ENCODE peak calls at places on chromosomes 2 and 18, in seven cellular contexts. Q, H, T, Z, L, C and E are unnamed samples. For H3K4me1, the result is how much of the 10 kb centered on the place peaks cover.

GRCh38 chr2:207256476-207257207 is 90.9 kb upstream of the KLF7 start:
- DNase-seq in Z (no peak), Q (no peak), H (no peak), C (no peak), T (peak), L (no peak), E (no peak)

GRCh38 chr2:173299764-173300163 is 54.9 kb upstream of the CDCA7 start:
- DNase-seq in C (no peak), H (no peak), Q (no peak), L (no peak), T (no peak), Z (no peak), E (no peak)

GRCh38 chr2:165675551-165675968 is 118.5 kb downstream of the GALNT3 start:
- DNase-seq in T (no peak), H (no peak), Z (no peak), L (no peak), Q (no peak), C (no peak), E (no peak)

GRCh38 chr2:53403836-53404413 is 363.7 kb upstream of the CHAC2 start:
- DNase-seq in T (peak), L (no peak), Z (no peak), C (no peak), Q (no peak), H (no peak), E (no peak)

GRCh38 chr2:224457408-224458096 is 55.6 kb upstream of the FAM124B start:
- DNase-seq in Q (no peak), C (no peak), T (no peak), Z (no peak), L (no peak), H (no peak), E (no peak)

GRCh38 chr18:80168982-80169381 is 59.9 kb downstream of the ADNP2 start:
- DNase-seq in Z (peak), Q (no peak), L (no peak), C (no peak), H (no peak), T (no peak), E (no peak)

GRCh38 chr2:29977284-29977683 is 55.9 kb upstream of the ALK start:
- DNase-seq in T (no peak), Q (no peak), Z (no peak), L (no peak), H (no peak), C (no peak), E (no peak)

GRCh38 chr2:241767464-241768250 is 9.0 kb upstream of the GAL3ST2 start:
- DNase-seq in L (no peak), Q (no peak), H (no peak), Z (no peak), T (no peak), C (no peak), E (no peak)

GRCh38 chr18:75775121-75775520 is 347.6 kb upstream of the SMIM21 start:
- DNase-seq in C (no peak), Z (no peak), H (no peak), T (no peak), Q (no peak), L (no peak), E (no peak)

GRCh38 chr2:101295895-101296294 is 12.6 kb downstream of the RNF149 start:
- DNase-seq in H (no peak), C (no peak), T (peak), Z (no peak), Q (no peak), L (no peak), E (no peak)

GRCh38 chr2:106562826-106563594 is 75.8 kb downstream of the CD8B2 start:
- DNase-seq in Z (no peak), T (no peak), L (no peak), H (no peak), Q (no peak), C (no peak), E (no peak)

GRCh38 chr18:53153281-53153680 is 813.3 kb downstream of the DCC start:
- DNase-seq in L (no peak), H (no peak), Z (no peak), T (no peak), C (no peak), Q (peak), E (no peak)
- TF ChIP-seq CTCF in L (peak), H (no peak), Z (no peak), T (no peak), C (no peak), Q (peak), E (no peak)

DNA sequence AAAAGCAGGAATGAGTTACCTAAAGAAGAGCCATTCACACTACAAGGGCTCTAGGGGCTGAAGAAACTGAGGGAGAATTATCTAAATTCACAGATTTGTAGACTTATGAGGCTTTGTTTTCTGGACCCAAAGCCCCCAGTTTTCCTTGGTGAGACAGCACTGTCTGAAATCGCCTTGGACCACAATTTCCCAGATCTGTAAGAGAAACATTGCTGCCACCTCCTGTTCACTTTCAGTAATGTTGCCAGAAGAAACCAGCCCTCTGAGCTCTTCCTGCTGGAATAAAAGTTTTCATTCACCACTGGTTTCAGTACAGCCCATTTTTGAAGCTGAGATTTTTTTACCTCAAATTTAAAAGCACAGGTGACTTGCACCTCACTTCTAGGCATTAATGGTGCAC is 169.2 kb downstream of the CDH20 start:
- DNase-seq in Q (peak), T (peak), C (peak), L (no peak), H (no peak), Z (no peak), E (no peak)
- H3K4me3 ChIP-seq in Q (no peak), T (no peak), C (no peak), L (no peak), H (no peak), Z (no peak), E (no peak)

DNA sequence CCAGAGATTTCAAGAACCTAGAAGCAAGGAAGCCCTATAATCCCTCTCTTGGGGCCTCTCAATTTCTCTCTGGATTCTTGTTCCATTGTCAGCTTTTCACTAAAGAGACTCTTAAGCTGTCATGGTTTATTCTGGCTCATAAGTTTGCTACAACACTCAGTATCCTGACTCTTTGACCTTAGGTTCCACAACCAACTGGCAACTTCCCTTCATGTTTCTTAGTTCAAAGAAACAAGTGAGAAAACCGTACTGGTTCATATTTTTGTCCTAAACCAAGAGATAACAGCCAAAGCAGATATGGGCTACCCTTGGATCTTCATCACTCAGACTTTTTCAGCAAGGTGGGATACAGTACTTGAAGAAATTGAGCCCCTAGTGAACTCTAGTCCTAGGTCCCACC is 109.9 kb upstream of the CRIM1 start:
- DNase-seq in Z (no peak), Q (no peak), T (no peak), L (no peak), H (no peak), C (no peak), E (no peak)
- H3K4me1 ChIP-seq in Z (under half), Q (under half), T (under half), L (under half), H (under half), C (under half), E (under half)

DNA sequence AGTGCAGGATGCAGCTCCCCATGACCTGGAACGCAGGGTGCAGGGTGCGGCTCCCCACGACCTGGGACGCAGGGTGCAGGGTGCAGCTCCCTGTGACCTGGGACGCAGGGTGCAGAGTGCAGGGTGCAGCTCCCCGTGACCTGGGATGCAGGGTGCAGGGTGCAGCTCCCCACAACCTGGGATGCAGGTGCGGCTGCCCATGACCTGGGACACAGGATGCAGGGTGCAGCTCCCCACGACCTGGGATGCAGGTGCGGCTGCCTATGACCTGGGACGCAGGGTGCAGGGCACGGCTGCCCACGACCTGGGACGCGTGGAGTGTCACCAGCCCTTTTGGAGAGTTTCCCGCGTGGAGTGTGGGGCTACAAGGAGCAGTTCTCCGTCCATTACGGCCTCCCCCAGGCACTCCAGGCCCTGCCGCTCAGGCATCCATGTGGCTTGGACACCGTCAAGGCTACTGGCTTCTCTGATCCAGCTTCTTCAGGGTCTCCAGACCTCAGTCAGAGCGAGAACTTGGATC is 38.7 kb downstream of the PXDN start:
- DNase-seq in C (no peak), L (no peak), Z (no peak), Q (no peak), T (no peak), H (no peak), E (no peak)
- TF ChIP-seq CTCF in C (no peak), L (no peak), Z (no peak), Q (no peak), T (no peak), H (no peak), E (no peak)

DNA sequence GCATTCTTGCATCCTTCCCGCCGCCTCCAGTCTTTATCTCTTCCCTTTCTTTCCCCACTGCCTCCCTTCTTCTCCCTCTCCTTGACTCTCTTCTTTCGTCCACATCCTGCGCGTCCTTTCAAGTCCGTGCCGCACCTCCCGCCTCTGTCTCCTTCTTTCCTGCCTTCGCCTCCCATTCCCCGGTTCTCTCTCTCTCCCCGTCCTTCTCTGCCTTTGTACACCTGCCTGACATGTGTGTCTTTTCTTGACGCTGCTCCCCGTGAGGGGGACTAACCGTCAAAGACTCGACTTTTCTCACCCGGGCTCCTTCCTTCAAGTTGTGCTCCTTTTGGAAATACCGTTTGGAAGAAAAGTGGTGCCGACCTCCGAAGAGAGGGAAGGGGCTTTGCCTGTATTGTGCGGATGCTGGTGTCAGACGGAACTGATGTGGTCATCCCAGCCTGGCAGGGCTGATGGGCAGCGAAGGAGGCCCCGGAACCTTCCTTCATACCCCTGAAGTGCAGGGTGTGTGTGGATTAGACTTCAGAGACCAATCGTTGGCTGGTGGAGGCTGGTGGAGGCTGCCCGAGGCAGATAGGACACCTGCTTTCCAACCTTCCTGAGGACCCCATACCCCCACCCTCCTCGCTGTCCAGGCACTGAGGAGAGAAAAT is 898 bp downstream of the TMEM178A start:
- DNase-seq in Q (no peak), L (no peak), T (no peak), Z (no peak), H (no peak), C (no peak), E (no peak)
- H3K4me3 ChIP-seq in Q (peak), L (peak), T (peak), Z (peak), H (no peak), C (no peak), E (peak)

GRCh38 chr2:175872716-175873115 is 129.4 kb downstream of the LNPK start:
- DNase-seq in Q (no peak), C (no peak), T (no peak), L (no peak), Z (no peak), H (no peak), E (no peak)
- H3K4me1 ChIP-seq in Q (under half), C (under half), T (under half), L (under half), Z (under half), H (under half), E (under half)

GRCh38 chr2:238565031-238565430 is 138.3 kb downstream of the ASB1 start:
- DNase-seq in Z (no peak), L (no peak), Q (no peak), T (no peak), H (no peak), C (no peak), E (no peak)
- TF ChIP-seq CTCF in Z (no peak), L (no peak), Q (no peak), T (no peak), H (no peak), C (no peak), E (no peak)

GRCh38 chr2:232900811-232901701 is 31.0 kb downstream of the SNORC start:
- DNase-seq in T (peak), H (no peak), Q (no peak), L (no peak), C (no peak), Z (peak), E (no peak)
- H3K4me3 ChIP-seq in T (no peak), H (no peak), Q (no peak), L (no peak), C (no peak), Z (no peak), E (no peak)

DNA sequence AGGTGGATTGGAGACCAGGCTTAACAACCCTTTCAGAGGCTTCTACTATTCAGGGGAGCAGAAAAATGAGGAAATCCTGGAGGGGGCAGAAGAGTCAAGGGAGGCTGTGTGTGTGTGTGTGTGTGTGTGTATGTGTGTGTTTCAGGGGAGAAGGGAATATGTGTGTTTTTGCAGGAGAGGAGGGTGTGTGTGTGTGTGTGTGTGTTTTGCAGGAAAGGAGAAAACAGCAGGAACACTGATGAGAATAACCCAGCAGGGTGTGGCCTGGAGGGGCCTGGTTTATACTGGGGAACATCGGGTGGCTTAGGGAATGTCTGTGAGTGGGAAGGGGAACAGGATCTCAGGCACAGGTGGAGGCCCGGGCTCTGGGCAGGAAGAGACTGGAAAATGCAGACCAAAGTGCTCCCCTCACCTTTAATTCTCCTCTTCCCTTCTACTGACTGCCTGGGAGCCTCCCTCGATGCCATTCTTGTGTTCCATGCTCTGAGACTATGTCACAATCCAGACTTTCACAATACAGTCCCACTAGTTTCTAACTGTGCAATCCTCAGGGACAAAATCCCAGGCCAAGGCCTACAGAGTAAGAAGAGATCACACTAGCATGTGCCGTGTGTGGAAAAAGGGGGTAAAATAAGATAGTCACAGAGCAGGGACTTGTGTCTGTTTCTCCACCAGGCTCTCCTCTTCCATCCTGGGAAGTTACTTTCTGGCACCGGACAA is 10.0 kb downstream of the CYB5A start:
- DNase-seq in T (peak), L (no peak), H (no peak), Q (no peak), C (no peak), Z (no peak), E (no peak)
- H3K4me1 ChIP-seq in T (under half), L (half or more), H (under half), Q (under half), C (under half), Z (half or more), E (under half)

GRCh38 chr18:8747440-8747937 is 42.1 kb downstream of the MTCL1 start:
- DNase-seq in Z (no peak), H (no peak), L (no peak), T (peak), Q (no peak), C (no peak), E (no peak)
- TF ChIP-seq CTCF in Z (no peak), H (no peak), L (no peak), T (no peak), Q (no peak), C (no peak), E (no peak)